ENCODE peak calls at places on chromosome 20, in ten cellular contexts. Z is body of pancreas, X is ovary, Q is NB4, T is uterus, S is adrenal gland, B is GM12891, F is tibial nerve, C is H1, M is lower leg skin. I is an unnamed sample.

GRCh38 chr20:59829415-59830106 is 103.9 kb downstream of the SYCP2 start:
- DNase-seq in Q (no peak), Z (no peak), B (no peak), S (no peak), F (no peak), X (no peak), C (peak; percentile 19), T (peak; percentile 10), M (peak; percentile 83), I (no peak)

GRCh38 chr20:53631909-53632662 is 38.4 kb upstream of the ZNF217 start:
- DNase-seq in C (no peak), B (no peak), M (peak; percentile 74), Z (no peak), T (no peak), S (no peak), Q (no peak), X (no peak), F (no peak), I (no peak)

GRCh38 chr20:36792422-36792821 is 18.9 kb upstream of the DSN1 start:
- DNase-seq in F (no peak), S (no peak), Q (peak; percentile 49), Z (no peak), X (peak; percentile 37), C (no peak), T (peak; percentile 42), B (peak; percentile 67), M (no peak), I (peak; percentile 78)

GRCh38 chr20:53608456-53609413 is 15.1 kb upstream of the ZNF217 start:
- DNase-seq in Z (no peak), T (no peak), C (peak; percentile 54), S (no peak), M (peak; percentile 87), Q (peak; percentile 36), F (no peak), B (no peak), X (peak; percentile 40), I (no peak)

GRCh38 chr20:2518558-2518957 is 9.8 kb upstream of the ZNF343 start:
- DNase-seq in F (no peak), S (no peak), T (no peak), M (peak; percentile 23), Q (no peak), Z (no peak), C (no peak), X (no peak), B (no peak), I (no peak)

GRCh38 chr20:5884465-5885335 is 65.6 kb downstream of the TRMT6 start:
- DNase-seq in S (no peak), M (no peak), Z (no peak), T (no peak), F (no peak), X (no peak), B (no peak), C (no peak), Q (no peak), I (no peak)

GRCh38 chr20:22842793-22843192 is 192.3 kb upstream of the SSTR4 start:
- DNase-seq in Z (no peak), F (no peak), Q (no peak), M (no peak), B (no peak), C (no peak), X (no peak), S (no peak), T (no peak), I (no peak)

GRCh38 chr20:58659841-58660240 is 8.8 kb downstream of the STX16 start:
- DNase-seq in T (no peak), C (peak; percentile 41), Q (no peak), M (no peak), F (no peak), B (no peak), Z (no peak), X (no peak), S (no peak), I (no peak)

GRCh38 chr20:58700121-58700780 is 7.7 kb downstream of the NPEPL1 start:
- DNase-seq in C (no peak), F (no peak), X (no peak), Q (no peak), T (peak; percentile 2), M (peak; percentile 61), S (peak; percentile 4), Z (peak; percentile 6), B (no peak), I (no peak)

GRCh38 chr20:58024241-58024721 is 204.2 kb downstream of the ANKRD60 start:
- DNase-seq in Q (no peak), Z (no peak), C (no peak), S (no peak), M (peak; percentile 73), T (no peak), B (no peak), F (no peak), X (no peak), I (no peak)

GRCh38 chr20:18793625-18794427 is 19.8 kb upstream of the SCP2D1 start:
- DNase-seq in B (peak; percentile 60), X (peak; percentile 84), S (peak; percentile 92), Z (peak; percentile 91), M (peak; percentile 97), Q (peak; percentile 92), C (peak; percentile 80), F (peak; percentile 92), T (peak; percentile 82), I (peak; percentile 77)
- TF ChIP-seq POLR2A in B (peak; percentile 87), X (peak; percentile 83), S (peak; percentile 70), Z (peak; percentile 63), M (no peak), Q (peak; percentile 78), C (peak; percentile 78), F (peak; percentile 83), T (peak; percentile 72), I (peak; percentile 83)

DNA sequence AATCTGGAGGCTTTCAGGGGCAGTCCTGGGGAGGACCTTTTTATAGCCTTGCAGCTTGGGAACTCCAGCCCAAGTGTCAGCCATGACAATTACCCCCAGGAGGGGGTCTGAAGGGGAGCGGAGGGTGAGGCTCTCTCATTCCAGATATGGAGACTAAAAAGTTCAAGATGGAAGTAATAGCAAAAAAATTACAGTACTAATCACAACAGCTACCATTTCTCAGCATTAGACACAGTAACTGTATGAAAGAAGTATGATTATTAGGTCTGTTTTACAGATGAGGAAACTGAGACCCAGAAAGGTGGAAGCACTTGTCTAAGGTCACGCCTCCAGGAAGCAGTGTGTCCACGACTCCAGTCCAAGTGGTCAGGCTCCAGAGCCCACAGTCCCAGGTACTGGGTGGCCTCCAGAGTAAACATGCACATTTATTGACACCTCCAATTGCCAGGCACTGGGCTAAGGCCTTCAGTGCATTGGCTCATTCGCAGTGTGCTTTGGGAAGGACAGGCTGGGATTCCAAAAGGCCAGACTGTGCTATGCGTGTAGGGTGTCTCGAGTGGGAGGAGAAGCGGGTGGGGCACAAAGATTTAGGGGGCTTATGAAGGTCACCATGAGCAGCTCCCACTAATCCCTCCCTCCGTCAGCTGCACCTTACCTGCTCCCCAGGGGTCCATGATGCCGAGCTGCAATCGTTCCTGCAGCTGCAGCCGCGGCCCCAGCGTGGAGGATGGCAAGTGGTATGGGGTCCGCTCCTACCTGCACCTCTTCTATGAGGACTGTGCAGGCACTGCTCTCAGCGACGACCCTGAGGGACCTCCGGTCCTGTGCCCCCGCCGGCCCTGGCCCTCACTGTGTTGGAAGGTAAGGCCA is 2.3 kb downstream of the NRSN2 start:
- DNase-seq in Q (no peak), B (no peak), S (no peak), Z (no peak), X (no peak), T (no peak), M (no peak), C (no peak), F (no peak), I (no peak)
- TF ChIP-seq POLR2A in Q (no peak), B (no peak), S (no peak), Z (no peak), X (no peak), T (no peak), M (no peak), C (no peak), F (no peak), I (no peak)

GRCh38 chr20:46139243-46139889 is 21.3 kb downstream of the CD40 start:
- DNase-seq in X (no peak), Z (no peak), S (peak; percentile 38), M (no peak), Q (no peak), C (no peak), T (no peak), B (no peak), F (no peak), I (no peak)

GRCh38 chr20:46133886-46134654 is 16.0 kb downstream of the CD40 start:
- DNase-seq in T (no peak), X (no peak), F (no peak), S (no peak), B (no peak), C (no peak), Z (no peak), M (no peak), Q (no peak), I (no peak)

GRCh38 chr20:46134716-46135115 is 16.6 kb downstream of the CD40 start:
- DNase-seq in S (no peak), F (no peak), B (no peak), T (no peak), C (no peak), Z (no peak), M (no peak), Q (no peak), X (no peak), I (no peak)

GRCh38 chr20:46137816-46138215 is 19.7 kb downstream of the CD40 start:
- DNase-seq in S (no peak), Q (no peak), F (no peak), M (no peak), X (no peak), Z (no peak), T (no peak), C (no peak), B (no peak), I (no peak)

GRCh38 chr20:46135856-46136633 is 17.9 kb downstream of the CD40 start:
- DNase-seq in S (no peak), M (no peak), X (no peak), T (no peak), B (no peak), F (no peak), Z (no peak), Q (no peak), C (no peak), I (no peak)
- TF ChIP-seq POLR2A in S (no peak), M (no peak), X (no peak), T (no peak), B (peak; percentile 7), F (no peak), Z (no peak), Q (no peak), C (no peak), I (no peak)

DNA sequence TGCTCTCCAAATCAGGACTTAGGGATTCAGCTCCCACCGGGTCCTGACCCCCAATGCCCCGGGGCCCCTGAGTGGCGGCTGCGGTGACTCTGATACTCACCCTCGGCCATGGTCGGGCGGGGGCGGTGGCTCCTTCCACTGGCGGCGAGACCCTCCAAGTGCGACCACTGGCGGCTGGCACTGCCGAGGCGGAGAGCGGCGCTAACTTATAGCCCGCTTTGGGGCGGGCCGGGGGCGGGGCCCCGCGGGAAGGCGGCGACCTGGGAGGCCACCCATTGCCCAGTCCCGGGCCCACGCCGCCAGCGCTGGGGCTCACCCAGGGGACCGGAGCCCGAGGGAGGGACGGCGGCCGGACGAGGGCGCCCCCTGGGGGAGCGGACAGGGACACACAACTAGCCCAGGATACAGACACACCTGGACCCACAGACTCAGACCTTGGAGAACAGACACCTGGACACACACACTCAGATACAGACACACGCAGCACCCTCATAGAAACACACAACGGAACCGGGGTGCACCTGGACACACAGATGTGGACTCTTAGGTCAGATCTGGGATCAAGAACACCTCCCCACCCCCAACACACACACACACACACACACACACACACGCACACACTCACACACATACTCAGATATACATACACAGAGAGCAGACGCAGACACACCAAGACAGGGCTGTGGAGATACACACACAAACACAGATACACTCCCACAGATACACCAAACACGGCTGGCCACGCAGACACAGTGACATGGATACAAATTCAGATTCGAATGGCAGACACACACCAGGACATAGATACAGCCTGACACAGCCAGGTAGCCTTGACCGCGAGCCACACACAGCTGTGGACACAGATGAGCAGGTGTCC is at the start of gene TGM2:
- DNase-seq in M (peak; percentile 91), Z (peak; percentile 84), Q (peak; percentile 76), F (no peak), B (peak; percentile 71), X (peak; percentile 73), C (peak; percentile 79), T (peak; percentile 85), S (peak; percentile 86), I (peak; percentile 51)
- TF ChIP-seq POLR2A in M (no peak), Z (no peak), Q (no peak), F (no peak), B (no peak), X (no peak), C (no peak), T (peak; percentile 55), S (no peak), I (peak; percentile 15)

I was measured in H54.